ENCODE peak calls at places on chromosomes 4 and X, in five cellular contexts. P, W, D, O and F are unnamed samples.

GRCh38 chr4:111510535-111510934 is 634.7 kb upstream of the FAM241A start:
- DNase-seq in P (no peak), W (no peak), D (no peak), O (no peak), F (no peak)

GRCh38 chr4:184280591-184281071 is 63.0 kb upstream of the ENPP6 start:
- DNase-seq in P (peak), W (peak), D (no peak), O (no peak), F (no peak)

GRCh38 chrX:19725545-19726102 is 161.8 kb downstream of the SH3KBP1 start:
- DNase-seq in P (no peak), W (no peak), D (no peak), O (no peak), F (no peak)

GRCh38 chrX:45068555-45068954 is 132.1 kb downstream of the DIPK2B start:
- DNase-seq in P (peak), W (no peak), D (no peak), O (no peak), F (no peak)

GRCh38 chr4:78379991-78380739 is 171.4 kb upstream of the ANXA3 start:
- DNase-seq in P (no peak), W (no peak), D (no peak), O (no peak), F (no peak)

GRCh38 chr4:152259866-152260265 is 276.0 kb downstream of the FBXW7 start:
- DNase-seq in P (no peak), W (no peak), D (no peak), O (no peak), F (no peak)

GRCh38 chrX:39242187-39242586 is 440.9 kb downstream of the MID1IP1 start:
- DNase-seq in P (peak), W (no peak), D (no peak), O (no peak), F (no peak)

GRCh38 chrX:119266364-119266995 is 30.4 kb downstream of the PGRMC1 start:
- DNase-seq in P (peak), W (no peak), D (no peak), O (no peak), F (no peak)

GRCh38 chr4:37770016-37770415 is 56.5 kb upstream of the PGM2 start:
- DNase-seq in P (no peak), W (no peak), D (no peak), O (no peak), F (no peak)

GRCh38 chr4:112889619-112890294 is 159.7 kb upstream of the ANK2 start:
- DNase-seq in P (peak), W (no peak), D (no peak), O (no peak), F (no peak)

GRCh38 chr4:53490161-53490915 is 100.9 kb downstream of the LNX1 start:
- DNase-seq in P (no peak), W (no peak), D (no peak), O (no peak), F (no peak)

GRCh38 chr4:74546020-74546419 is 101.1 kb downstream of the AREG start:
- DNase-seq in P (no peak), W (no peak), D (no peak), O (no peak), F (no peak)

DNA sequence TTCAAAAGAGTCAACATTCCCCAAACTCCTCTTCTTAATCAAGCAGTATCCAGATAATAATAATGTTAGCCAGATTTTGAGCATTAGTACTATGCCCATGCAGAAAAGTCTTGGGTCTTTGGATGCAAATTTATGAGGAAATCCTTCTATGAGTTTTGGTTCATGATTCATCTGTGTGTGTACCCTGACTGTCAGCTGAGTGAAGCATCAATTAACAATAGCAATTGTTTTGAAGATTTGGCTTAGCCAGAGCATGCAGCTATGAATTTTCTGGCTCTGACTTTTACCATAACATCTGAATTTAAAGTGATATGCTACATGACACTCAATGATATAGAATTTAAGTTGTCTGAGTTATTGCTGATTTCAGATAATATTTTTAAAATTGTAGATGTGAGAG is 145.8 kb downstream of the KLHL4 start:
- DNase-seq in P (no peak), W (no peak), D (no peak), O (no peak), F (no peak)
- H3K27ac ChIP-seq in P (no peak), W (no peak), D (no peak), O (peak), F (no peak)

DNA sequence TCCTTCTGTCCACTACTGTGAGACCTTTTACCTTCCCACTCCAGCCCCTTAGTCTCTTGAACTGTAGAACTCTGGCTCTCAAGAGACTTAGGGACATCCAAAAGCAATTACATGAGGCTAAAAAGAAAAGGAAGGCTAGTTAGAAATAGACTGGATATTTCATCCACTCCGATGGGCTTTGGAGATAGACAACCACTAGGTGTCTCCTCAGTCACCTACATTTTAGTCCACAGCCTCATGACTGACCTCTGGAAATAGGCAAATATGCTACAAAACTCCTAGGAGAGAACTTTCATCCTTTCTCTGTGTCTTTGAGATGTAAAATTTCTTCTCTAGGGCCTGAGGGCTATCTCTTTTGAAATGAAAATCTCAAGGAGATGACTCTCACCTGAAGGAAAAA is 45.1 kb upstream of the LAMP2 start:
- DNase-seq in P (peak), W (no peak), D (no peak), O (no peak), F (no peak)
- H3K27ac ChIP-seq in P (no peak), W (no peak), D (peak), O (no peak), F (no peak)

GRCh38 chr4:158169516-158169915 is 3.3 kb downstream of the GASK1B start:
- DNase-seq in P (no peak), W (no peak), D (no peak), O (no peak), F (no peak)
- H3K27ac ChIP-seq in P (no peak), W (no peak), D (peak), O (no peak), F (peak)

GRCh38 chrX:101219840-101220191 is 230 bp downstream of the DRP2 start:
- DNase-seq in P (no peak), W (no peak), D (no peak), O (no peak), F (no peak)
- H3K27ac ChIP-seq in P (no peak), W (no peak), D (no peak), O (no peak), F (no peak)

DNA sequence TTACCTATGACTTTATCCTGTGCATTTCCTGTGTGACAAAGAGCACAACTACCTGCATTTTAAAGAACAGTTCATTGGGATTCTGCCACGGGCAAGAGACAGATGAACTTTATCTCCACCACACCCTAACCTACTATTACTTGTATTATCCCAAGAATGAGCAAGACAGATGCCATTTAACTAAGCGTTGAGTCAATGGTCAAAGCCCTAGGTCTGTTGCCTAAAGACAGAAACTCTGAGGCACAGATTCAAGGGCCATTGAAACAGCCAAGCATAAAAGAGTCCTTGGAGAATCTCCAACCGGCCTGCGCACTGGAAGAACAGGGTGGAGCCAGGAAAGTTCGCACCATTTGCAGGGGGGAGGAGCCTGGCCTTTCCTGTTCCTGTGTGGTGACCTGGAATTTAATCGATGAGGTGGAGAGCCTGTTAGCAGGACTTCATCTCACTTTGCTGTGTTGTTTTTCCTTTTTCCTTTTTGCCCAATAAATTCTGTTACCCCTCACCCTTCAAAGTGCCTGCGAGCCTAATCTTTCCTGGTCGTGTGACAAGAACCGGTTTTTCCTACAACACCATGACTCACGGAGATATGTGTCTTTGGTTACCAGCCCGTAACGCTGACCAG is 146.4 kb upstream of the DIAPH2 start:
- DNase-seq in P (no peak), W (no peak), D (no peak), O (no peak), F (no peak)
- H3K27ac ChIP-seq in P (no peak), W (no peak), D (no peak), O (no peak), F (no peak)

GRCh38 chr4:89125901-89126435 is 14.6 kb downstream of the TIGD2 start:
- DNase-seq in P (no peak), W (no peak), D (no peak), O (no peak), F (no peak)

GRCh38 chr4:89119166-89119565 is 7.8 kb downstream of the TIGD2 start:
- DNase-seq in P (no peak), W (no peak), D (no peak), O (no peak), F (no peak)

GRCh38 chr4:89119836-89120235 is 8.5 kb downstream of the TIGD2 start:
- DNase-seq in P (no peak), W (no peak), D (no peak), O (no peak), F (no peak)

GRCh38 chr4:89123418-89123817 is 12.1 kb downstream of the TIGD2 start:
- DNase-seq in P (no peak), W (no peak), D (no peak), O (no peak), F (no peak)

GRCh38 chr4:89121711-89122387 is 10.5 kb downstream of the TIGD2 start:
- DNase-seq in P (no peak), W (no peak), D (no peak), O (no peak), F (no peak)
- H3K27ac ChIP-seq in P (no peak), W (no peak), D (no peak), O (no peak), F (no peak)